ENCODE peak calls at places on chromosomes 6 and 20, in nine cellular contexts. One of them, this sample, is unnamed.

GRCh38 chr6:2434116-2434515 is 188.7 kb upstream of the GMDS start:
- DNase-seq in amygdala: no peak
- DNase-seq in stimulated activated naive CD8-positive, alpha-beta T cell treated with anti-CD3 and anti-CD28 coated beads, Interleukin-15, Interleukin-2, amounts not matched to agents 100 U/mL and 50 U/mL, for 24 hours: no peak
- DNase-seq in immature natural killer cell: no peak
- DNase-seq in stimulated activated CD4-positive, alpha-beta T cell treated with anti-CD3 and anti-CD28 coated beads, Interleukin-4, amount 100 ng/mL, for 1 hour: no peak
- DNase-seq in stimulated activated effector memory CD8-positive, alpha-beta T cell treated with anti-CD3 and anti-CD28 coated beads, Interleukin-12 subunit alpha, Interleukin-12 subunit beta, amount 100 ng/mL, for 72 hours: no peak
- DNase-seq in T-helper 17 cell: no peak
- DNase-seq in ovary: no peak
- DNase-seq in EL: no peak
- DNase-seq in this sample: no peak

GRCh38 chr6:6665505-6665904 is 77.0 kb downstream of the LY86 start:
- DNase-seq in stimulated activated effector memory CD8-positive, alpha-beta T cell treated with anti-CD3 and anti-CD28 coated beads, Interleukin-12 subunit alpha, Interleukin-12 subunit beta, amount 100 ng/mL, for 72 hours: no peak
- DNase-seq in stimulated activated CD4-positive, alpha-beta T cell treated with anti-CD3 and anti-CD28 coated beads, Interleukin-4, amount 100 ng/mL, for 1 hour: no peak
- DNase-seq in amygdala: no peak
- DNase-seq in T-helper 17 cell: no peak
- DNase-seq in stimulated activated naive CD8-positive, alpha-beta T cell treated with anti-CD3 and anti-CD28 coated beads, Interleukin-15, Interleukin-2, amounts not matched to agents 100 U/mL and 50 U/mL, for 24 hours: no peak
- DNase-seq in EL: no peak
- DNase-seq in immature natural killer cell: no peak
- DNase-seq in ovary: no peak
- DNase-seq in this sample: peak; percentile 86

GRCh38 chr6:43181621-43181941 is 415 bp upstream of the CUL9 start:
- DNase-seq in stimulated activated CD4-positive, alpha-beta T cell treated with anti-CD3 and anti-CD28 coated beads, Interleukin-4, amount 100 ng/mL, for 1 hour: no peak
- DNase-seq in immature natural killer cell: no peak
- DNase-seq in stimulated activated naive CD8-positive, alpha-beta T cell treated with anti-CD3 and anti-CD28 coated beads, Interleukin-15, Interleukin-2, amounts not matched to agents 100 U/mL and 50 U/mL, for 24 hours: no peak
- DNase-seq in stimulated activated effector memory CD8-positive, alpha-beta T cell treated with anti-CD3 and anti-CD28 coated beads, Interleukin-12 subunit alpha, Interleukin-12 subunit beta, amount 100 ng/mL, for 72 hours: no peak
- DNase-seq in EL: no peak
- DNase-seq in T-helper 17 cell: no peak
- DNase-seq in amygdala: no peak
- DNase-seq in ovary: no peak
- DNase-seq in this sample: no peak

GRCh38 chr6:42010185-42010872 is 40.0 kb upstream of the TAF8 start:
- DNase-seq in stimulated activated naive CD8-positive, alpha-beta T cell treated with anti-CD3 and anti-CD28 coated beads, Interleukin-15, Interleukin-2, amounts not matched to agents 100 U/mL and 50 U/mL, for 24 hours: peak; percentile 42
- DNase-seq in T-helper 17 cell: no peak
- DNase-seq in stimulated activated effector memory CD8-positive, alpha-beta T cell treated with anti-CD3 and anti-CD28 coated beads, Interleukin-12 subunit alpha, Interleukin-12 subunit beta, amount 100 ng/mL, for 72 hours: no peak
- DNase-seq in immature natural killer cell: no peak
- DNase-seq in stimulated activated CD4-positive, alpha-beta T cell treated with anti-CD3 and anti-CD28 coated beads, Interleukin-4, amount 100 ng/mL, for 1 hour: no peak
- DNase-seq in EL: no peak
- DNase-seq in amygdala: no peak
- DNase-seq in ovary: no peak
- DNase-seq in this sample: no peak

GRCh38 chr6:104736545-104736944 is 123.2 kb downstream of the HACE1 start:
- DNase-seq in stimulated activated CD4-positive, alpha-beta T cell treated with anti-CD3 and anti-CD28 coated beads, Interleukin-4, amount 100 ng/mL, for 1 hour: no peak
- DNase-seq in amygdala: no peak
- DNase-seq in stimulated activated effector memory CD8-positive, alpha-beta T cell treated with anti-CD3 and anti-CD28 coated beads, Interleukin-12 subunit alpha, Interleukin-12 subunit beta, amount 100 ng/mL, for 72 hours: no peak
- DNase-seq in T-helper 17 cell: no peak
- DNase-seq in EL: no peak
- DNase-seq in stimulated activated naive CD8-positive, alpha-beta T cell treated with anti-CD3 and anti-CD28 coated beads, Interleukin-15, Interleukin-2, amounts not matched to agents 100 U/mL and 50 U/mL, for 24 hours: no peak
- DNase-seq in immature natural killer cell: no peak
- DNase-seq in ovary: no peak
- DNase-seq in this sample: no peak

GRCh38 chr6:21744321-21744720 is 150.8 kb downstream of the SOX4 start:
- DNase-seq in stimulated activated effector memory CD8-positive, alpha-beta T cell treated with anti-CD3 and anti-CD28 coated beads, Interleukin-12 subunit alpha, Interleukin-12 subunit beta, amount 100 ng/mL, for 72 hours: no peak
- DNase-seq in EL: no peak
- DNase-seq in ovary: no peak
- DNase-seq in stimulated activated naive CD8-positive, alpha-beta T cell treated with anti-CD3 and anti-CD28 coated beads, Interleukin-15, Interleukin-2, amounts not matched to agents 100 U/mL and 50 U/mL, for 24 hours: no peak
- DNase-seq in immature natural killer cell: no peak
- DNase-seq in amygdala: no peak
- DNase-seq in stimulated activated CD4-positive, alpha-beta T cell treated with anti-CD3 and anti-CD28 coated beads, Interleukin-4, amount 100 ng/mL, for 1 hour: no peak
- DNase-seq in T-helper 17 cell: no peak
- DNase-seq in this sample: no peak

GRCh38 chr20:1033751-1034419 is 31.8 kb upstream of the RSPO4 start:
- DNase-seq in ovary: no peak
- DNase-seq in immature natural killer cell: no peak
- DNase-seq in amygdala: no peak
- DNase-seq in T-helper 17 cell: no peak
- DNase-seq in stimulated activated CD4-positive, alpha-beta T cell treated with anti-CD3 and anti-CD28 coated beads, Interleukin-4, amount 100 ng/mL, for 1 hour: no peak
- DNase-seq in stimulated activated naive CD8-positive, alpha-beta T cell treated with anti-CD3 and anti-CD28 coated beads, Interleukin-15, Interleukin-2, amounts not matched to agents 100 U/mL and 50 U/mL, for 24 hours: peak; percentile 36
- DNase-seq in EL: no peak
- DNase-seq in stimulated activated effector memory CD8-positive, alpha-beta T cell treated with anti-CD3 and anti-CD28 coated beads, Interleukin-12 subunit alpha, Interleukin-12 subunit beta, amount 100 ng/mL, for 72 hours: no peak
- DNase-seq in this sample: no peak

GRCh38 chr6:168905451-168906090 is 348.1 kb downstream of the THBS2 start:
- DNase-seq in amygdala: no peak
- DNase-seq in immature natural killer cell: peak; percentile 79
- DNase-seq in stimulated activated naive CD8-positive, alpha-beta T cell treated with anti-CD3 and anti-CD28 coated beads, Interleukin-15, Interleukin-2, amounts not matched to agents 100 U/mL and 50 U/mL, for 24 hours: no peak
- DNase-seq in EL: peak; percentile 5
- DNase-seq in stimulated activated CD4-positive, alpha-beta T cell treated with anti-CD3 and anti-CD28 coated beads, Interleukin-4, amount 100 ng/mL, for 1 hour: no peak
- DNase-seq in ovary: no peak
- DNase-seq in stimulated activated effector memory CD8-positive, alpha-beta T cell treated with anti-CD3 and anti-CD28 coated beads, Interleukin-12 subunit alpha, Interleukin-12 subunit beta, amount 100 ng/mL, for 72 hours: no peak
- DNase-seq in T-helper 17 cell: no peak
- DNase-seq in this sample: no peak

GRCh38 chr20:58044286-58044685 is 184.2 kb downstream of the ANKRD60 start:
- DNase-seq in T-helper 17 cell: no peak
- DNase-seq in ovary: no peak
- DNase-seq in immature natural killer cell: no peak
- DNase-seq in EL: no peak
- DNase-seq in stimulated activated effector memory CD8-positive, alpha-beta T cell treated with anti-CD3 and anti-CD28 coated beads, Interleukin-12 subunit alpha, Interleukin-12 subunit beta, amount 100 ng/mL, for 72 hours: no peak
- DNase-seq in amygdala: no peak
- DNase-seq in stimulated activated naive CD8-positive, alpha-beta T cell treated with anti-CD3 and anti-CD28 coated beads, Interleukin-15, Interleukin-2, amounts not matched to agents 100 U/mL and 50 U/mL, for 24 hours: no peak
- DNase-seq in stimulated activated CD4-positive, alpha-beta T cell treated with anti-CD3 and anti-CD28 coated beads, Interleukin-4, amount 100 ng/mL, for 1 hour: no peak
- DNase-seq in this sample: no peak

GRCh38 chr6:105645166-105645565 is 242.3 kb upstream of the PREP start:
- DNase-seq in stimulated activated effector memory CD8-positive, alpha-beta T cell treated with anti-CD3 and anti-CD28 coated beads, Interleukin-12 subunit alpha, Interleukin-12 subunit beta, amount 100 ng/mL, for 72 hours: no peak
- DNase-seq in stimulated activated CD4-positive, alpha-beta T cell treated with anti-CD3 and anti-CD28 coated beads, Interleukin-4, amount 100 ng/mL, for 1 hour: no peak
- DNase-seq in ovary: no peak
- DNase-seq in EL: no peak
- DNase-seq in amygdala: no peak
- DNase-seq in immature natural killer cell: no peak
- DNase-seq in stimulated activated naive CD8-positive, alpha-beta T cell treated with anti-CD3 and anti-CD28 coated beads, Interleukin-15, Interleukin-2, amounts not matched to agents 100 U/mL and 50 U/mL, for 24 hours: no peak
- DNase-seq in T-helper 17 cell: no peak
- DNase-seq in this sample: no peak

GRCh38 chr6:166938704-166939103 is 17.6 kb downstream of the RNASET2 start:
- DNase-seq in stimulated activated effector memory CD8-positive, alpha-beta T cell treated with anti-CD3 and anti-CD28 coated beads, Interleukin-12 subunit alpha, Interleukin-12 subunit beta, amount 100 ng/mL, for 72 hours: no peak
- DNase-seq in stimulated activated naive CD8-positive, alpha-beta T cell treated with anti-CD3 and anti-CD28 coated beads, Interleukin-15, Interleukin-2, amounts not matched to agents 100 U/mL and 50 U/mL, for 24 hours: no peak
- DNase-seq in ovary: no peak
- DNase-seq in amygdala: no peak
- DNase-seq in stimulated activated CD4-positive, alpha-beta T cell treated with anti-CD3 and anti-CD28 coated beads, Interleukin-4, amount 100 ng/mL, for 1 hour: no peak
- DNase-seq in immature natural killer cell: no peak
- DNase-seq in T-helper 17 cell: no peak
- DNase-seq in EL: no peak
- DNase-seq in this sample: no peak

GRCh38 chr20:750801-751200 is 17.5 kb downstream of the SLC52A3 start:
- DNase-seq in ovary: no peak
- DNase-seq in stimulated activated naive CD8-positive, alpha-beta T cell treated with anti-CD3 and anti-CD28 coated beads, Interleukin-15, Interleukin-2, amounts not matched to agents 100 U/mL and 50 U/mL, for 24 hours: no peak
- DNase-seq in amygdala: no peak
- DNase-seq in immature natural killer cell: no peak
- DNase-seq in stimulated activated effector memory CD8-positive, alpha-beta T cell treated with anti-CD3 and anti-CD28 coated beads, Interleukin-12 subunit alpha, Interleukin-12 subunit beta, amount 100 ng/mL, for 72 hours: no peak
- DNase-seq in T-helper 17 cell: no peak
- DNase-seq in EL: no peak
- DNase-seq in stimulated activated CD4-positive, alpha-beta T cell treated with anti-CD3 and anti-CD28 coated beads, Interleukin-4, amount 100 ng/mL, for 1 hour: no peak
- DNase-seq in this sample: no peak

GRCh38 chr6:11083956-11084355 is 9.7 kb upstream of the SMIM13 start:
- DNase-seq in immature natural killer cell: no peak
- DNase-seq in EL: no peak
- DNase-seq in stimulated activated naive CD8-positive, alpha-beta T cell treated with anti-CD3 and anti-CD28 coated beads, Interleukin-15, Interleukin-2, amounts not matched to agents 100 U/mL and 50 U/mL, for 24 hours: no peak
- DNase-seq in amygdala: no peak
- DNase-seq in stimulated activated CD4-positive, alpha-beta T cell treated with anti-CD3 and anti-CD28 coated beads, Interleukin-4, amount 100 ng/mL, for 1 hour: no peak
- DNase-seq in T-helper 17 cell: no peak
- DNase-seq in ovary: no peak
- DNase-seq in stimulated activated effector memory CD8-positive, alpha-beta T cell treated with anti-CD3 and anti-CD28 coated beads, Interleukin-12 subunit alpha, Interleukin-12 subunit beta, amount 100 ng/mL, for 72 hours: no peak
- DNase-seq in this sample: no peak

GRCh38 chr6:18263561-18264337 is 581 bp downstream of the DEK start:
- DNase-seq in stimulated activated CD4-positive, alpha-beta T cell treated with anti-CD3 and anti-CD28 coated beads, Interleukin-4, amount 100 ng/mL, for 1 hour: peak; percentile 26
- DNase-seq in amygdala: no peak
- DNase-seq in stimulated activated effector memory CD8-positive, alpha-beta T cell treated with anti-CD3 and anti-CD28 coated beads, Interleukin-12 subunit alpha, Interleukin-12 subunit beta, amount 100 ng/mL, for 72 hours: peak; percentile 28
- DNase-seq in EL: peak; percentile 68
- DNase-seq in T-helper 17 cell: no peak
- DNase-seq in immature natural killer cell: peak; percentile 45
- DNase-seq in ovary: peak; percentile 76
- DNase-seq in stimulated activated naive CD8-positive, alpha-beta T cell treated with anti-CD3 and anti-CD28 coated beads, Interleukin-15, Interleukin-2, amounts not matched to agents 100 U/mL and 50 U/mL, for 24 hours: peak; percentile 48
- DNase-seq in this sample: no peak

GRCh38 chr6:50288241-50288640 is 238.5 kb upstream of the DEFB112 start:
- DNase-seq in stimulated activated naive CD8-positive, alpha-beta T cell treated with anti-CD3 and anti-CD28 coated beads, Interleukin-15, Interleukin-2, amounts not matched to agents 100 U/mL and 50 U/mL, for 24 hours: no peak
- DNase-seq in EL: no peak
- DNase-seq in stimulated activated CD4-positive, alpha-beta T cell treated with anti-CD3 and anti-CD28 coated beads, Interleukin-4, amount 100 ng/mL, for 1 hour: no peak
- DNase-seq in stimulated activated effector memory CD8-positive, alpha-beta T cell treated with anti-CD3 and anti-CD28 coated beads, Interleukin-12 subunit alpha, Interleukin-12 subunit beta, amount 100 ng/mL, for 72 hours: no peak
- DNase-seq in T-helper 17 cell: no peak
- DNase-seq in amygdala: no peak
- DNase-seq in immature natural killer cell: no peak
- DNase-seq in ovary: no peak
- DNase-seq in this sample: no peak

GRCh38 chr20:37586078-37586477 is 58.4 kb upstream of the BLCAP start:
- DNase-seq in stimulated activated naive CD8-positive, alpha-beta T cell treated with anti-CD3 and anti-CD28 coated beads, Interleukin-15, Interleukin-2, amounts not matched to agents 100 U/mL and 50 U/mL, for 24 hours: no peak
- DNase-seq in ovary: no peak
- DNase-seq in amygdala: no peak
- DNase-seq in immature natural killer cell: no peak
- DNase-seq in stimulated activated CD4-positive, alpha-beta T cell treated with anti-CD3 and anti-CD28 coated beads, Interleukin-4, amount 100 ng/mL, for 1 hour: no peak
- DNase-seq in T-helper 17 cell: no peak
- DNase-seq in EL: no peak
- DNase-seq in stimulated activated effector memory CD8-positive, alpha-beta T cell treated with anti-CD3 and anti-CD28 coated beads, Interleukin-12 subunit alpha, Interleukin-12 subunit beta, amount 100 ng/mL, for 72 hours: no peak
- DNase-seq in this sample: no peak

GRCh38 chr6:68343901-68344300 is 291.2 kb upstream of the ADGRB3 start:
- DNase-seq in immature natural killer cell: no peak
- DNase-seq in EL: no peak
- DNase-seq in ovary: no peak
- DNase-seq in stimulated activated effector memory CD8-positive, alpha-beta T cell treated with anti-CD3 and anti-CD28 coated beads, Interleukin-12 subunit alpha, Interleukin-12 subunit beta, amount 100 ng/mL, for 72 hours: no peak
- DNase-seq in T-helper 17 cell: no peak
- DNase-seq in amygdala: no peak
- DNase-seq in stimulated activated naive CD8-positive, alpha-beta T cell treated with anti-CD3 and anti-CD28 coated beads, Interleukin-15, Interleukin-2, amounts not matched to agents 100 U/mL and 50 U/mL, for 24 hours: peak; percentile 4
- DNase-seq in stimulated activated CD4-positive, alpha-beta T cell treated with anti-CD3 and anti-CD28 coated beads, Interleukin-4, amount 100 ng/mL, for 1 hour: no peak
- DNase-seq in this sample: peak; percentile 75

GRCh38 chr20:3045042-3045815 is 623 bp upstream of the MRPS26 start:
- DNase-seq in stimulated activated CD4-positive, alpha-beta T cell treated with anti-CD3 and anti-CD28 coated beads, Interleukin-4, amount 100 ng/mL, for 1 hour: no peak
- DNase-seq in immature natural killer cell: peak; percentile 72
- DNase-seq in ovary: no peak
- DNase-seq in stimulated activated effector memory CD8-positive, alpha-beta T cell treated with anti-CD3 and anti-CD28 coated beads, Interleukin-12 subunit alpha, Interleukin-12 subunit beta, amount 100 ng/mL, for 72 hours: no peak
- DNase-seq in EL: no peak
- DNase-seq in stimulated activated naive CD8-positive, alpha-beta T cell treated with anti-CD3 and anti-CD28 coated beads, Interleukin-15, Interleukin-2, amounts not matched to agents 100 U/mL and 50 U/mL, for 24 hours: peak; percentile 68
- DNase-seq in T-helper 17 cell: peak; percentile 27
- DNase-seq in amygdala: peak; percentile 78
- DNase-seq in this sample: peak; percentile 57

GRCh38 chr6:27281105-27281539 is 31.0 kb downstream of the POM121L2 start:
- DNase-seq in ovary: no peak
- DNase-seq in immature natural killer cell: no peak
- DNase-seq in amygdala: no peak
- DNase-seq in stimulated activated CD4-positive, alpha-beta T cell treated with anti-CD3 and anti-CD28 coated beads, Interleukin-4, amount 100 ng/mL, for 1 hour: no peak
- DNase-seq in stimulated activated effector memory CD8-positive, alpha-beta T cell treated with anti-CD3 and anti-CD28 coated beads, Interleukin-12 subunit alpha, Interleukin-12 subunit beta, amount 100 ng/mL, for 72 hours: no peak
- DNase-seq in EL: peak; percentile 41
- DNase-seq in T-helper 17 cell: no peak
- DNase-seq in stimulated activated naive CD8-positive, alpha-beta T cell treated with anti-CD3 and anti-CD28 coated beads, Interleukin-15, Interleukin-2, amounts not matched to agents 100 U/mL and 50 U/mL, for 24 hours: no peak
- DNase-seq in this sample: no peak

GRCh38 chr6:116467096-116467495 is 5.9 kb downstream of the CALHM6 start:
- DNase-seq in amygdala: no peak
- DNase-seq in stimulated activated naive CD8-positive, alpha-beta T cell treated with anti-CD3 and anti-CD28 coated beads, Interleukin-15, Interleukin-2, amounts not matched to agents 100 U/mL and 50 U/mL, for 24 hours: no peak
- DNase-seq in immature natural killer cell: no peak
- DNase-seq in stimulated activated effector memory CD8-positive, alpha-beta T cell treated with anti-CD3 and anti-CD28 coated beads, Interleukin-12 subunit alpha, Interleukin-12 subunit beta, amount 100 ng/mL, for 72 hours: no peak
- DNase-seq in EL: no peak
- DNase-seq in ovary: no peak
- DNase-seq in stimulated activated CD4-positive, alpha-beta T cell treated with anti-CD3 and anti-CD28 coated beads, Interleukin-4, amount 100 ng/mL, for 1 hour: no peak
- DNase-seq in T-helper 17 cell: no peak
- DNase-seq in this sample: no peak

GRCh38 chr20:40668449-40669228 is 20.4 kb downstream of the MAFB start:
- DNase-seq in ovary: no peak
- DNase-seq in amygdala: no peak
- DNase-seq in stimulated activated naive CD8-positive, alpha-beta T cell treated with anti-CD3 and anti-CD28 coated beads, Interleukin-15, Interleukin-2, amounts not matched to agents 100 U/mL and 50 U/mL, for 24 hours: no peak
- DNase-seq in immature natural killer cell: no peak
- DNase-seq in stimulated activated effector memory CD8-positive, alpha-beta T cell treated with anti-CD3 and anti-CD28 coated beads, Interleukin-12 subunit alpha, Interleukin-12 subunit beta, amount 100 ng/mL, for 72 hours: no peak
- DNase-seq in T-helper 17 cell: no peak
- DNase-seq in stimulated activated CD4-positive, alpha-beta T cell treated with anti-CD3 and anti-CD28 coated beads, Interleukin-4, amount 100 ng/mL, for 1 hour: no peak
- DNase-seq in EL: peak; percentile 49
- DNase-seq in this sample: no peak

GRCh38 chr20:46324960-46325703 is 16.8 kb upstream of the CDH22 start:
- DNase-seq in stimulated activated CD4-positive, alpha-beta T cell treated with anti-CD3 and anti-CD28 coated beads, Interleukin-4, amount 100 ng/mL, for 1 hour: no peak
- DNase-seq in stimulated activated effector memory CD8-positive, alpha-beta T cell treated with anti-CD3 and anti-CD28 coated beads, Interleukin-12 subunit alpha, Interleukin-12 subunit beta, amount 100 ng/mL, for 72 hours: no peak
- DNase-seq in EL: peak; percentile 32
- DNase-seq in ovary: no peak
- DNase-seq in immature natural killer cell: no peak
- DNase-seq in T-helper 17 cell: no peak
- DNase-seq in amygdala: no peak
- DNase-seq in stimulated activated naive CD8-positive, alpha-beta T cell treated with anti-CD3 and anti-CD28 coated beads, Interleukin-15, Interleukin-2, amounts not matched to agents 100 U/mL and 50 U/mL, for 24 hours: peak; percentile 12
- DNase-seq in this sample: peak; percentile 49

GRCh38 chr20:43853174-43853803 is 61.4 kb upstream of the TOX2 start:
- DNase-seq in T-helper 17 cell: no peak
- DNase-seq in ovary: no peak
- DNase-seq in immature natural killer cell: no peak
- DNase-seq in stimulated activated CD4-positive, alpha-beta T cell treated with anti-CD3 and anti-CD28 coated beads, Interleukin-4, amount 100 ng/mL, for 1 hour: no peak
- DNase-seq in amygdala: no peak
- DNase-seq in stimulated activated effector memory CD8-positive, alpha-beta T cell treated with anti-CD3 and anti-CD28 coated beads, Interleukin-12 subunit alpha, Interleukin-12 subunit beta, amount 100 ng/mL, for 72 hours: no peak
- DNase-seq in stimulated activated naive CD8-positive, alpha-beta T cell treated with anti-CD3 and anti-CD28 coated beads, Interleukin-15, Interleukin-2, amounts not matched to agents 100 U/mL and 50 U/mL, for 24 hours: no peak
- DNase-seq in EL: peak; percentile 24
- DNase-seq in this sample: no peak

GRCh38 chr20:19974621-19975435 is 42.3 kb upstream of the NAA20 start:
- DNase-seq in stimulated activated CD4-positive, alpha-beta T cell treated with anti-CD3 and anti-CD28 coated beads, Interleukin-4, amount 100 ng/mL, for 1 hour: no peak
- DNase-seq in EL: peak; percentile 88
- DNase-seq in immature natural killer cell: no peak
- DNase-seq in stimulated activated effector memory CD8-positive, alpha-beta T cell treated with anti-CD3 and anti-CD28 coated beads, Interleukin-12 subunit alpha, Interleukin-12 subunit beta, amount 100 ng/mL, for 72 hours: no peak
- DNase-seq in ovary: peak; percentile 87
- DNase-seq in T-helper 17 cell: no peak
- DNase-seq in stimulated activated naive CD8-positive, alpha-beta T cell treated with anti-CD3 and anti-CD28 coated beads, Interleukin-15, Interleukin-2, amounts not matched to agents 100 U/mL and 50 U/mL, for 24 hours: no peak
- DNase-seq in amygdala: peak; percentile 80
- DNase-seq in this sample: peak; percentile 27

GRCh38 chr20:52552181-52552872 is 360.7 kb upstream of the ZFP64 start:
- DNase-seq in T-helper 17 cell: no peak
- DNase-seq in ovary: no peak
- DNase-seq in EL: peak; percentile 3
- DNase-seq in stimulated activated effector memory CD8-positive, alpha-beta T cell treated with anti-CD3 and anti-CD28 coated beads, Interleukin-12 subunit alpha, Interleukin-12 subunit beta, amount 100 ng/mL, for 72 hours: no peak
- DNase-seq in stimulated activated naive CD8-positive, alpha-beta T cell treated with anti-CD3 and anti-CD28 coated beads, Interleukin-15, Interleukin-2, amounts not matched to agents 100 U/mL and 50 U/mL, for 24 hours: no peak
- DNase-seq in stimulated activated CD4-positive, alpha-beta T cell treated with anti-CD3 and anti-CD28 coated beads, Interleukin-4, amount 100 ng/mL, for 1 hour: no peak
- DNase-seq in amygdala: no peak
- DNase-seq in immature natural killer cell: no peak
- DNase-seq in this sample: no peak

GRCh38 chr6:12313992-12314589 is 23.9 kb downstream of the EDN1 start:
- DNase-seq in T-helper 17 cell: no peak
- DNase-seq in amygdala: no peak
- DNase-seq in ovary: no peak
- DNase-seq in EL: peak; percentile 72
- DNase-seq in stimulated activated CD4-positive, alpha-beta T cell treated with anti-CD3 and anti-CD28 coated beads, Interleukin-4, amount 100 ng/mL, for 1 hour: no peak
- DNase-seq in immature natural killer cell: no peak
- DNase-seq in stimulated activated effector memory CD8-positive, alpha-beta T cell treated with anti-CD3 and anti-CD28 coated beads, Interleukin-12 subunit alpha, Interleukin-12 subunit beta, amount 100 ng/mL, for 72 hours: no peak
- DNase-seq in stimulated activated naive CD8-positive, alpha-beta T cell treated with anti-CD3 and anti-CD28 coated beads, Interleukin-15, Interleukin-2, amounts not matched to agents 100 U/mL and 50 U/mL, for 24 hours: no peak
- DNase-seq in this sample: no peak

GRCh38 chr6:129501401-129502051 is 208.5 kb downstream of the ARHGAP18 start:
- DNase-seq in stimulated activated effector memory CD8-positive, alpha-beta T cell treated with anti-CD3 and anti-CD28 coated beads, Interleukin-12 subunit alpha, Interleukin-12 subunit beta, amount 100 ng/mL, for 72 hours: no peak
- DNase-seq in T-helper 17 cell: no peak
- DNase-seq in EL: peak; percentile 93
- DNase-seq in amygdala: no peak
- DNase-seq in stimulated activated CD4-positive, alpha-beta T cell treated with anti-CD3 and anti-CD28 coated beads, Interleukin-4, amount 100 ng/mL, for 1 hour: peak; percentile 29
- DNase-seq in ovary: no peak
- DNase-seq in stimulated activated naive CD8-positive, alpha-beta T cell treated with anti-CD3 and anti-CD28 coated beads, Interleukin-15, Interleukin-2, amounts not matched to agents 100 U/mL and 50 U/mL, for 24 hours: peak; percentile 36
- DNase-seq in immature natural killer cell: no peak
- DNase-seq in this sample: no peak

GRCh38 chr20:45909336-45909808 is 2.6 kb downstream of the PLTP start:
- DNase-seq in amygdala: no peak
- DNase-seq in T-helper 17 cell: no peak
- DNase-seq in stimulated activated naive CD8-positive, alpha-beta T cell treated with anti-CD3 and anti-CD28 coated beads, Interleukin-15, Interleukin-2, amounts not matched to agents 100 U/mL and 50 U/mL, for 24 hours: no peak
- DNase-seq in stimulated activated CD4-positive, alpha-beta T cell treated with anti-CD3 and anti-CD28 coated beads, Interleukin-4, amount 100 ng/mL, for 1 hour: no peak
- DNase-seq in ovary: no peak
- DNase-seq in EL: no peak
- DNase-seq in stimulated activated effector memory CD8-positive, alpha-beta T cell treated with anti-CD3 and anti-CD28 coated beads, Interleukin-12 subunit alpha, Interleukin-12 subunit beta, amount 100 ng/mL, for 72 hours: no peak
- DNase-seq in immature natural killer cell: no peak
- DNase-seq in this sample: no peak

GRCh38 chr20:39855799-39856198 is 833.2 kb downstream of the MAFB start:
- DNase-seq in immature natural killer cell: no peak
- DNase-seq in ovary: no peak
- DNase-seq in stimulated activated CD4-positive, alpha-beta T cell treated with anti-CD3 and anti-CD28 coated beads, Interleukin-4, amount 100 ng/mL, for 1 hour: no peak
- DNase-seq in EL: peak; percentile 66
- DNase-seq in amygdala: no peak
- DNase-seq in T-helper 17 cell: no peak
- DNase-seq in stimulated activated effector memory CD8-positive, alpha-beta T cell treated with anti-CD3 and anti-CD28 coated beads, Interleukin-12 subunit alpha, Interleukin-12 subunit beta, amount 100 ng/mL, for 72 hours: no peak
- DNase-seq in stimulated activated naive CD8-positive, alpha-beta T cell treated with anti-CD3 and anti-CD28 coated beads, Interleukin-15, Interleukin-2, amounts not matched to agents 100 U/mL and 50 U/mL, for 24 hours: no peak
- DNase-seq in this sample: no peak

GRCh38 chr20:43191143-43191542 is 1.4 kb upstream of the PTPRT start:
- DNase-seq in stimulated activated effector memory CD8-positive, alpha-beta T cell treated with anti-CD3 and anti-CD28 coated beads, Interleukin-12 subunit alpha, Interleukin-12 subunit beta, amount 100 ng/mL, for 72 hours: no peak
- DNase-seq in stimulated activated CD4-positive, alpha-beta T cell treated with anti-CD3 and anti-CD28 coated beads, Interleukin-4, amount 100 ng/mL, for 1 hour: no peak
- DNase-seq in ovary: no peak
- DNase-seq in stimulated activated naive CD8-positive, alpha-beta T cell treated with anti-CD3 and anti-CD28 coated beads, Interleukin-15, Interleukin-2, amounts not matched to agents 100 U/mL and 50 U/mL, for 24 hours: no peak
- DNase-seq in amygdala: no peak
- DNase-seq in EL: no peak
- DNase-seq in immature natural killer cell: no peak
- DNase-seq in T-helper 17 cell: no peak
- DNase-seq in this sample: no peak

This sample was measured in NCI-H1694 treated with DMSO at 0.1 percent for 48 hours.